ENCODE peak calls at places on chromosomes 1 and 21, in ten cellular contexts. Y is transverse colon, N is OCI-LY7, L is fibroblast of pulmonary artery, Z is Peyer's patch, O is PC-3, V is GM23338, H is heart left ventricle, C is brain microvascular endothelial cell, F is mammary epithelial cell. E is an unnamed sample.

GRCh38 chr1:6962956-6963915 is 178.0 kb downstream of the CAMTA1 start:
- DNase-seq in F (no peak), H (peak; percentile 75), C (no peak), Y (peak; percentile 80), V (peak; percentile 99), Z (peak; percentile 85), L (no peak), N (peak; percentile 58), O (peak; percentile 6), E (peak; percentile 42)

GRCh38 chr1:169890761-169891538 is 2.7 kb downstream of the SCYL3 start:
- DNase-seq in F (peak; percentile 58), H (no peak), Y (peak; percentile 24), O (peak; percentile 75), L (no peak), C (no peak), Z (no peak), N (peak; percentile 10), V (peak; percentile 16), E (peak; percentile 60)

GRCh38 chr1:180094705-180095280 is 59.9 kb upstream of the QSOX1 start:
- DNase-seq in F (no peak), Z (no peak), L (no peak), H (no peak), V (no peak), N (no peak), O (no peak), C (no peak), Y (no peak), E (no peak)

GRCh38 chr1:237901284-237901870 is 10.7 kb upstream of the ZP4 start:
- DNase-seq in V (peak; percentile 81), Z (no peak), F (peak; percentile 48), N (peak; percentile 16), Y (no peak), O (peak; percentile 49), C (no peak), H (no peak), L (no peak), E (peak; percentile 2)

GRCh38 chr1:246308533-246309075 is 198.5 kb downstream of the SMYD3 start:
- DNase-seq in V (no peak), H (no peak), Y (no peak), Z (no peak), N (no peak), L (no peak), O (no peak), C (no peak), F (no peak), E (no peak)

GRCh38 chr1:243271990-243272389 is 16.1 kb downstream of the SDCCAG8 start:
- DNase-seq in F (no peak), O (no peak), Z (no peak), C (no peak), V (no peak), Y (no peak), H (no peak), L (peak; percentile 20), N (no peak), E (no peak)

GRCh38 chr1:150957666-150958065 is 17.0 kb downstream of the CERS2 start:
- DNase-seq in O (no peak), V (no peak), Y (no peak), N (no peak), H (no peak), L (no peak), C (no peak), F (no peak), Z (no peak), E (no peak)

GRCh38 chr1:184503221-184503749 is 116.5 kb downstream of the C1orf21 start:
- DNase-seq in H (no peak), C (no peak), Y (no peak), N (no peak), F (no peak), Z (no peak), V (no peak), L (no peak), O (no peak), E (no peak)

GRCh38 chr1:46595127-46595526 is 8.9 kb downstream of the MKNK1 start:
- DNase-seq in V (no peak), C (no peak), Z (no peak), L (no peak), Y (peak; percentile 57), H (peak; percentile 84), N (no peak), O (no peak), F (no peak), E (no peak)

GRCh38 chr1:4091996-4092395 is 191.9 kb upstream of the C1orf174 start:
- DNase-seq in V (no peak), Z (no peak), O (no peak), L (no peak), H (no peak), C (no peak), N (no peak), Y (no peak), F (no peak), E (no peak)

GRCh38 chr1:155671750-155672149 is 16.8 kb downstream of the YY1AP1 start:
- DNase-seq in L (no peak), N (no peak), H (no peak), Y (no peak), C (no peak), F (no peak), V (no peak), O (no peak), Z (no peak), E (no peak)

GRCh38 chr1:31913968-31914367 is 24.2 kb downstream of the PTP4A2 start:
- DNase-seq in L (no peak), Z (no peak), Y (no peak), F (no peak), O (no peak), H (no peak), C (no peak), N (no peak), V (no peak), E (no peak)

GRCh38 chr1:10939654-10940450 is 72.6 kb upstream of the TARDBP start:
- DNase-seq in C (no peak), Z (no peak), V (no peak), O (no peak), F (no peak), H (no peak), N (peak; percentile 74), L (no peak), Y (peak; percentile 31), E (peak; percentile 88)

GRCh38 chr1:32263744-32264143 is 12.7 kb downstream of the LCK start:
- DNase-seq in O (no peak), Y (no peak), N (peak; percentile 90), C (no peak), Z (no peak), F (no peak), H (no peak), L (no peak), V (no peak), E (peak; percentile 35)

GRCh38 chr1:53060580-53060979 is 1.4 kb upstream of the PODN start:
- DNase-seq in Y (no peak), F (no peak), C (peak; percentile 33), Z (no peak), O (no peak), V (no peak), H (no peak), L (peak; percentile 62), N (no peak), E (no peak)

GRCh38 chr1:205147191-205147590 is 25.4 kb upstream of the RBBP5 start:
- DNase-seq in C (peak; percentile 78), O (peak; percentile 21), L (peak; percentile 54), V (no peak), Z (no peak), N (no peak), Y (no peak), H (no peak), F (no peak), E (no peak)

GRCh38 chr21:44353200-44353970 is at the start of gene TRPM2:
- DNase-seq in C (no peak), L (peak; percentile 50), H (peak; percentile 73), N (peak; percentile 73), V (no peak), O (no peak), F (no peak), Z (no peak), Y (peak; percentile 52), E (peak; percentile 76)

GRCh38 chr21:46515109-46515508 is 56.4 kb downstream of the DIP2A start:
- DNase-seq in V (no peak), C (no peak), N (peak; percentile 18), L (peak; percentile 48), H (peak; percentile 81), Z (no peak), Y (peak; percentile 16), O (no peak), F (no peak), E (no peak)

GRCh38 chr1:172322219-172323061 is 98.0 kb upstream of the C1orf105 start:
- DNase-seq in O (peak; percentile 97), L (peak; percentile 93), N (no peak), Y (no peak), H (peak; percentile 58), Z (no peak), V (peak; percentile 24), C (peak; percentile 95), F (peak; percentile 67), E (no peak)
- H3K4me3 ChIP-seq in O (peak overlapping the region; percentile 57), L (peak overlapping the region; percentile 35), N (no peak overlapping the region), Y (no peak overlapping the region), H (peak overlapping the region; percentile 22), Z (no peak overlapping the region), V (no peak overlapping the region), C (peak overlapping the region; percentile 20), F (peak overlapping the region; percentile 32), E (no peak overlapping the region)

GRCh38 chr1:233172201-233172600 is 123.3 kb downstream of the PCNX2 start:
- DNase-seq in N (no peak), C (peak; percentile 36), O (peak; percentile 89), Z (no peak), L (peak; percentile 72), Y (no peak), V (peak; percentile 17), H (no peak), F (no peak), E (no peak)
- TF ChIP-seq CTCF in N (peak; percentile 25), C (peak; percentile 40), O (peak; percentile 89), Z (no peak), L (peak; percentile 34), Y (no peak), V (peak; percentile 28), H (peak; percentile 56), F (no peak), E (no peak)

DNA sequence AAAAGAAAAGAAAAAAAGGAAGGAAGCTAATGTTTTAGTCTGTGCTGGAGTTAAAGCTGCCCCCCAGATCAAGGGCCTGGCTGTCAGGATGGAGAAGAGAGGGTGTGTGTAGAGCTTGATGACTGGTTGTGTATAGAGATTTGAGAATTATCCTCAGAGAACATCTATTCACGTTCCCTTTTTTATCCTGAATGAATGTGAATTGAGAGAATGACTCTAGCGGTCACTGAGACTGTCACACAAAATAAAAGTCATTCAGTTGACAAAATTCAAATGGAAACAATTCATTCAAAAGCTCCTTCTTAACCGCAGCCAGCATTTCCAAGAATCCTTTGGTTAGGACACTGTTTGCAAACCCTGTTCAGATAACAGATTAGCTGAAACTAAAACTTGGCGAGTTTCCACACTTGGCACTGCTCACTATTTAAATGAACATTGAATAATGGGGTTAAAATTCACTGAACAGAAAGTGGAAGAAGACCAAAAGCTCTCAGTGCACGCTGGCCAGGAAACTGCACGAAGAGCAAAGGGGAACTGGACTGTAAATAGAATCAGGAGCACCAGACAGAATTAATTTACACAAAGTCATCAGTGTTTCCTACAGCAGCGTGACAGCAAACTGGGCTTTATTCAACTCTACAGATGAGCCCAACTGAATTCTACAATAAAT is 13.6 kb upstream of the FAM89A start:
- DNase-seq in C (peak; percentile 78), H (peak; percentile 33), Y (peak; percentile 33), O (peak; percentile 61), F (no peak), N (no peak), Z (no peak), V (no peak), L (peak; percentile 80), E (peak; percentile 38)
- H3K4me3 ChIP-seq in C (peak overlapping the region; percentile 3), H (peak overlapping the region; percentile 17), Y (no peak overlapping the region), O (peak overlapping the region; percentile 21), F (no peak overlapping the region), N (no peak overlapping the region), Z (no peak overlapping the region), V (no peak overlapping the region), L (peak overlapping the region; percentile 9), E (peak overlapping the region; percentile 9)

GRCh38 chr1:78223417-78224215 is 177.8 kb downstream of the GIPC2 start:
- DNase-seq in V (no peak), F (peak; percentile 75), H (no peak), O (peak; percentile 15), N (no peak), L (peak; percentile 27), Y (no peak), C (no peak), Z (no peak), E (no peak)
- TF ChIP-seq CTCF in V (no peak), F (no peak), H (no peak), O (no peak), N (no peak), L (no peak), Y (no peak), C (no peak), Z (no peak), E (no peak)

E was measured in GM12865.